ENCODE peak calls at places on chromosomes 5 and 9, in seven cellular contexts. One of them, this sample, is unnamed.

GRCh38 chr5:73039082-73039481 is 81.3 kb upstream of the TMEM171 start:
- DNase-seq in A549: no peak
- DNase-seq in astrocyte of the cerebellum: no peak
- DNase-seq in amniotic epithelial cell: no peak
- DNase-seq in adrenal gland: no peak
- DNase-seq in astrocyte of the spinal cord: no peak
- DNase-seq in activated naive CD4-positive, alpha-beta T cell treated with anti-CD3 and anti-CD28 coated beads for 36 hours: no peak
- DNase-seq in this sample: no peak

GRCh38 chr5:177390363-177391300 is 6.4 kb downstream of the SLC34A1 start:
- DNase-seq in A549: peak; percentile 87
- DNase-seq in astrocyte of the cerebellum: peak; percentile 72
- DNase-seq in amniotic epithelial cell: peak; percentile 71
- DNase-seq in adrenal gland: peak; percentile 91
- DNase-seq in astrocyte of the spinal cord: peak; percentile 82
- DNase-seq in activated naive CD4-positive, alpha-beta T cell treated with anti-CD3 and anti-CD28 coated beads for 36 hours: peak; percentile 95
- DNase-seq in this sample: peak; percentile 88

GRCh38 chr5:139064613-139065012 is 133.6 kb downstream of the SIL1 start:
- DNase-seq in A549: no peak
- DNase-seq in astrocyte of the cerebellum: no peak
- DNase-seq in amniotic epithelial cell: no peak
- DNase-seq in adrenal gland: peak; percentile 22
- DNase-seq in astrocyte of the spinal cord: no peak
- DNase-seq in activated naive CD4-positive, alpha-beta T cell treated with anti-CD3 and anti-CD28 coated beads for 36 hours: no peak
- DNase-seq in this sample: no peak

GRCh38 chr5:39049298-39049697 is 24.9 kb downstream of the RICTOR start:
- DNase-seq in A549: no peak
- DNase-seq in astrocyte of the cerebellum: no peak
- DNase-seq in amniotic epithelial cell: no peak
- DNase-seq in adrenal gland: no peak
- DNase-seq in astrocyte of the spinal cord: no peak
- DNase-seq in activated naive CD4-positive, alpha-beta T cell treated with anti-CD3 and anti-CD28 coated beads for 36 hours: no peak
- DNase-seq in this sample: no peak

GRCh38 chr5:96957125-96958041 is 21.5 kb downstream of the LNPEP start:
- DNase-seq in A549: no peak
- DNase-seq in astrocyte of the cerebellum: no peak
- DNase-seq in amniotic epithelial cell: no peak
- DNase-seq in adrenal gland: no peak
- DNase-seq in astrocyte of the spinal cord: no peak
- DNase-seq in activated naive CD4-positive, alpha-beta T cell treated with anti-CD3 and anti-CD28 coated beads for 36 hours: peak; percentile 73
- DNase-seq in this sample: peak; percentile 71

GRCh38 chr5:160477266-160477970 is 55.8 kb downstream of the PTTG1 start:
- DNase-seq in A549: no peak
- DNase-seq in astrocyte of the cerebellum: no peak
- DNase-seq in amniotic epithelial cell: no peak
- DNase-seq in adrenal gland: no peak
- DNase-seq in astrocyte of the spinal cord: peak; percentile 63
- DNase-seq in activated naive CD4-positive, alpha-beta T cell treated with anti-CD3 and anti-CD28 coated beads for 36 hours: peak; percentile 46
- DNase-seq in this sample: no peak

GRCh38 chr9:101476576-101477208 is 41.1 kb upstream of the ALDOB start:
- DNase-seq in A549: no peak
- DNase-seq in astrocyte of the cerebellum: no peak
- DNase-seq in amniotic epithelial cell: no peak
- DNase-seq in adrenal gland: no peak
- DNase-seq in astrocyte of the spinal cord: no peak
- DNase-seq in activated naive CD4-positive, alpha-beta T cell treated with anti-CD3 and anti-CD28 coated beads for 36 hours: no peak
- DNase-seq in this sample: no peak

GRCh38 chr5:152953788-152954483 is 536.5 kb upstream of the GRIA1 start:
- DNase-seq in A549: no peak
- DNase-seq in astrocyte of the cerebellum: no peak
- DNase-seq in amniotic epithelial cell: no peak
- DNase-seq in adrenal gland: no peak
- DNase-seq in astrocyte of the spinal cord: no peak
- DNase-seq in activated naive CD4-positive, alpha-beta T cell treated with anti-CD3 and anti-CD28 coated beads for 36 hours: no peak
- DNase-seq in this sample: no peak

GRCh38 chr9:124474151-124474550 is 23.9 kb downstream of the ADGRD2 start:
- DNase-seq in A549: no peak
- DNase-seq in astrocyte of the cerebellum: no peak
- DNase-seq in amniotic epithelial cell: no peak
- DNase-seq in adrenal gland: no peak
- DNase-seq in astrocyte of the spinal cord: no peak
- DNase-seq in activated naive CD4-positive, alpha-beta T cell treated with anti-CD3 and anti-CD28 coated beads for 36 hours: no peak
- DNase-seq in this sample: no peak

GRCh38 chr9:27784999-27785713 is 211.9 kb upstream of the C9orf72 start:
- DNase-seq in A549: no peak
- DNase-seq in astrocyte of the cerebellum: no peak
- DNase-seq in amniotic epithelial cell: no peak
- DNase-seq in adrenal gland: no peak
- DNase-seq in astrocyte of the spinal cord: peak; percentile 8
- DNase-seq in activated naive CD4-positive, alpha-beta T cell treated with anti-CD3 and anti-CD28 coated beads for 36 hours: peak; percentile 31
- DNase-seq in this sample: no peak

GRCh38 chr9:84669293-84670105 is at the start of gene NTRK2:
- DNase-seq in A549: peak; percentile 17
- DNase-seq in astrocyte of the cerebellum: no peak
- DNase-seq in amniotic epithelial cell: peak; percentile 7
- DNase-seq in adrenal gland: no peak
- DNase-seq in astrocyte of the spinal cord: peak; percentile 52
- DNase-seq in activated naive CD4-positive, alpha-beta T cell treated with anti-CD3 and anti-CD28 coated beads for 36 hours: peak; percentile 8
- DNase-seq in this sample: no peak

GRCh38 chr5:66793049-66793448 is 196.9 kb downstream of the MAST4 start:
- DNase-seq in A549: no peak
- DNase-seq in astrocyte of the cerebellum: no peak
- DNase-seq in amniotic epithelial cell: no peak
- DNase-seq in adrenal gland: no peak
- DNase-seq in astrocyte of the spinal cord: no peak
- DNase-seq in activated naive CD4-positive, alpha-beta T cell treated with anti-CD3 and anti-CD28 coated beads for 36 hours: no peak
- DNase-seq in this sample: no peak

GRCh38 chr5:98993512-98993911 is 64.7 kb upstream of the CHD1 start:
- DNase-seq in A549: no peak
- DNase-seq in astrocyte of the cerebellum: no peak
- DNase-seq in amniotic epithelial cell: no peak
- DNase-seq in adrenal gland: no peak
- DNase-seq in astrocyte of the spinal cord: no peak
- DNase-seq in activated naive CD4-positive, alpha-beta T cell treated with anti-CD3 and anti-CD28 coated beads for 36 hours: no peak
- DNase-seq in this sample: no peak

GRCh38 chr9:4573176-4573575 is 82.9 kb downstream of the SLC1A1 start:
- DNase-seq in A549: no peak
- DNase-seq in astrocyte of the cerebellum: no peak
- DNase-seq in amniotic epithelial cell: no peak
- DNase-seq in adrenal gland: no peak
- DNase-seq in astrocyte of the spinal cord: no peak
- DNase-seq in activated naive CD4-positive, alpha-beta T cell treated with anti-CD3 and anti-CD28 coated beads for 36 hours: no peak
- DNase-seq in this sample: no peak

GRCh38 chr5:119752921-119753886 is 123.8 kb downstream of the FAM170A start:
- DNase-seq in A549: no peak
- DNase-seq in astrocyte of the cerebellum: no peak
- DNase-seq in amniotic epithelial cell: no peak
- DNase-seq in adrenal gland: no peak
- DNase-seq in astrocyte of the spinal cord: no peak
- DNase-seq in activated naive CD4-positive, alpha-beta T cell treated with anti-CD3 and anti-CD28 coated beads for 36 hours: no peak
- DNase-seq in this sample: no peak

GRCh38 chr5:168681556-168682183 is 102.5 kb upstream of the PANK3 start:
- DNase-seq in A549: no peak
- DNase-seq in astrocyte of the cerebellum: no peak
- DNase-seq in amniotic epithelial cell: peak; percentile 85
- DNase-seq in adrenal gland: peak; percentile 76
- DNase-seq in astrocyte of the spinal cord: peak; percentile 38
- DNase-seq in activated naive CD4-positive, alpha-beta T cell treated with anti-CD3 and anti-CD28 coated beads for 36 hours: peak; percentile 22
- DNase-seq in this sample: no peak

GRCh38 chr5:34007116-34007674 is 655 bp downstream of the AMACR start:
- DNase-seq in A549: no peak
- DNase-seq in astrocyte of the cerebellum: no peak
- DNase-seq in amniotic epithelial cell: no peak
- DNase-seq in adrenal gland: peak; percentile 32
- DNase-seq in astrocyte of the spinal cord: peak; percentile 40
- DNase-seq in activated naive CD4-positive, alpha-beta T cell treated with anti-CD3 and anti-CD28 coated beads for 36 hours: no peak
- DNase-seq in this sample: no peak

GRCh38 chr9:121658166-121658565 is 6.7 kb downstream of the DAB2IP start:
- DNase-seq in A549: no peak
- DNase-seq in astrocyte of the cerebellum: no peak
- DNase-seq in amniotic epithelial cell: no peak
- DNase-seq in adrenal gland: no peak
- DNase-seq in astrocyte of the spinal cord: no peak
- DNase-seq in activated naive CD4-positive, alpha-beta T cell treated with anti-CD3 and anti-CD28 coated beads for 36 hours: no peak
- DNase-seq in this sample: no peak

GRCh38 chr9:130212543-130213297 is 40.5 kb downstream of the NCS1 start:
- DNase-seq in A549: no peak
- DNase-seq in astrocyte of the cerebellum: no peak
- DNase-seq in amniotic epithelial cell: no peak
- DNase-seq in adrenal gland: no peak
- DNase-seq in astrocyte of the spinal cord: no peak
- DNase-seq in activated naive CD4-positive, alpha-beta T cell treated with anti-CD3 and anti-CD28 coated beads for 36 hours: no peak
- DNase-seq in this sample: no peak

GRCh38 chr5:14407746-14408175 is 173.8 kb upstream of the OTULINL start:
- DNase-seq in A549: no peak
- DNase-seq in astrocyte of the cerebellum: no peak
- DNase-seq in amniotic epithelial cell: no peak
- DNase-seq in adrenal gland: peak; percentile 54
- DNase-seq in astrocyte of the spinal cord: peak; percentile 59
- DNase-seq in activated naive CD4-positive, alpha-beta T cell treated with anti-CD3 and anti-CD28 coated beads for 36 hours: no peak
- DNase-seq in this sample: no peak

GRCh38 chr9:136695955-136696354 is 8.7 kb upstream of the AGPAT2 start:
- DNase-seq in A549: no peak
- DNase-seq in astrocyte of the cerebellum: no peak
- DNase-seq in amniotic epithelial cell: no peak
- DNase-seq in adrenal gland: no peak
- DNase-seq in astrocyte of the spinal cord: no peak
- DNase-seq in activated naive CD4-positive, alpha-beta T cell treated with anti-CD3 and anti-CD28 coated beads for 36 hours: no peak
- DNase-seq in this sample: no peak

GRCh38 chr9:26375448-26375847 is 517.2 kb downstream of the CAAP1 start:
- DNase-seq in A549: no peak
- DNase-seq in astrocyte of the cerebellum: no peak
- DNase-seq in amniotic epithelial cell: no peak
- DNase-seq in adrenal gland: no peak
- DNase-seq in astrocyte of the spinal cord: peak; percentile 69
- DNase-seq in activated naive CD4-positive, alpha-beta T cell treated with anti-CD3 and anti-CD28 coated beads for 36 hours: no peak
- DNase-seq in this sample: no peak

GRCh38 chr9:95874989-95875304 is 544 bp upstream of the ERCC6L2 start:
- DNase-seq in A549: peak; percentile 52
- DNase-seq in astrocyte of the cerebellum: no peak
- DNase-seq in amniotic epithelial cell: peak; percentile 53
- DNase-seq in adrenal gland: peak; percentile 71
- DNase-seq in astrocyte of the spinal cord: no peak
- DNase-seq in activated naive CD4-positive, alpha-beta T cell treated with anti-CD3 and anti-CD28 coated beads for 36 hours: peak; percentile 74
- DNase-seq in this sample: peak; percentile 81

GRCh38 chr5:141491323-141492167 is 2.7 kb downstream of the PCDHGC5 start:
- DNase-seq in A549: no peak
- DNase-seq in astrocyte of the cerebellum: no peak
- DNase-seq in amniotic epithelial cell: no peak
- DNase-seq in adrenal gland: no peak
- DNase-seq in astrocyte of the spinal cord: no peak
- DNase-seq in activated naive CD4-positive, alpha-beta T cell treated with anti-CD3 and anti-CD28 coated beads for 36 hours: no peak
- DNase-seq in this sample: no peak

This sample was measured in natural killer cell treated with Interleukin-12 subunit alpha and Interleukin-12 subunit beta and Interleukin-15 and Interleukin-18, amount 100 ng/mL, for 72 hours.